ENCODE peak calls at places on chromosome 20, in ten cellular contexts. H, O, M, Y, X, I, D, N, S and R are unnamed samples.

GRCh38 chr20:36792422-36792821 is 18.9 kb upstream of the DSN1 start:
- DNase-seq in H (no peak), O (no peak), M (peak), Y (peak), X (peak), I (no peak), D (peak), N (no peak), S (peak), R (peak)

GRCh38 chr20:56624786-56625681 is 4.1 kb upstream of the TFAP2C start:
- DNase-seq in H (no peak), O (no peak), M (no peak), Y (no peak), X (no peak), I (no peak), D (peak), N (no peak), S (no peak), R (no peak)

GRCh38 chr20:32067234-32067821 is 15.3 kb downstream of the HCK start:
- DNase-seq in H (no peak), O (no peak), M (peak), Y (no peak), X (peak), I (no peak), D (no peak), N (no peak), S (no peak), R (peak)

GRCh38 chr20:1171461-1172093 is 13.2 kb downstream of the TMEM74B start:
- DNase-seq in H (no peak), O (peak), M (peak), Y (peak), X (peak), I (no peak), D (peak), N (no peak), S (no peak), R (no peak)

GRCh38 chr20:23702021-23702420 is 13.2 kb upstream of the CST4 start:
- DNase-seq in H (no peak), O (no peak), M (no peak), Y (no peak), X (peak), I (no peak), D (no peak), N (no peak), S (no peak), R (no peak)

GRCh38 chr20:32247957-32248497 is 29.4 kb upstream of the KIF3B start:
- DNase-seq in H (peak), O (no peak), M (no peak), Y (no peak), X (no peak), I (no peak), D (no peak), N (no peak), S (no peak), R (no peak)

GRCh38 chr20:25223179-25223661 is 24.7 kb upstream of the PYGB start:
- DNase-seq in H (no peak), O (no peak), M (peak), Y (peak), X (peak), I (no peak), D (no peak), N (no peak), S (no peak), R (peak)

GRCh38 chr20:42740191-42740870 is 449.4 kb downstream of the PTPRT start:
- DNase-seq in H (no peak), O (no peak), M (no peak), Y (no peak), X (no peak), I (no peak), D (no peak), N (no peak), S (no peak), R (no peak)

GRCh38 chr20:62760536-62761057 is 35.7 kb upstream of the MRGBP start:
- DNase-seq in H (peak), O (no peak), M (no peak), Y (no peak), X (no peak), I (no peak), D (no peak), N (no peak), S (no peak), R (no peak)

DNA sequence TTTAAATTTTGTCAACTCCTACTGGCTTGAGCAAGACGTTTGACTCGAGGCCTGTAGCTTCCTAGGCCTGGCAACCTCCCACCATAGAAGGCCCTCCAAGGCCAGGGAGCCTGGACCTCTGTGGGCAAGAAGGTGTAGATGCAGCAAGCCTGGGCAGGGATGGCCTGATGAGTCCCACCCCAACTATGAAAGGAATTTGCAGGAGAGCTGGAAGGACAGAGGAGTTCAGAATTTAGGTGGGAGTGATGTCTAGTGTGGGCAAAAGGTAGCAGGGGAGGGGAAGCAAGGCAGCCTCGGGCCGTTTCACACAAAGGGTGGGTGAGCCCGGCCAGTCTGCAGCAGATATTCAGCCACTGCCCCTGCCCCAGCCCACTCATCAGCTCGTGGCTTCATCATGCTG is 245.2 kb downstream of the CDH26 start:
- DNase-seq in H (no peak), O (no peak), M (no peak), Y (no peak), X (no peak), I (no peak), D (no peak), N (no peak), S (no peak), R (peak)
- TF ChIP-seq CTCF in H (no peak), O (no peak), M (no peak), Y (no peak), X (no peak), I (no peak), D (no peak), N (no peak), S (no peak), R (no peak)

GRCh38 chr20:35447082-35447789 is 8.2 kb upstream of the CEP250 start:
- DNase-seq in H (peak), O (peak), M (peak), Y (peak), X (peak), I (peak), D (peak), N (peak), S (peak), R (peak)
- TF ChIP-seq CTCF in H (peak), O (peak), M (peak), Y (peak), X (peak), I (no peak), D (peak), N (peak), S (peak), R (peak)

DNA sequence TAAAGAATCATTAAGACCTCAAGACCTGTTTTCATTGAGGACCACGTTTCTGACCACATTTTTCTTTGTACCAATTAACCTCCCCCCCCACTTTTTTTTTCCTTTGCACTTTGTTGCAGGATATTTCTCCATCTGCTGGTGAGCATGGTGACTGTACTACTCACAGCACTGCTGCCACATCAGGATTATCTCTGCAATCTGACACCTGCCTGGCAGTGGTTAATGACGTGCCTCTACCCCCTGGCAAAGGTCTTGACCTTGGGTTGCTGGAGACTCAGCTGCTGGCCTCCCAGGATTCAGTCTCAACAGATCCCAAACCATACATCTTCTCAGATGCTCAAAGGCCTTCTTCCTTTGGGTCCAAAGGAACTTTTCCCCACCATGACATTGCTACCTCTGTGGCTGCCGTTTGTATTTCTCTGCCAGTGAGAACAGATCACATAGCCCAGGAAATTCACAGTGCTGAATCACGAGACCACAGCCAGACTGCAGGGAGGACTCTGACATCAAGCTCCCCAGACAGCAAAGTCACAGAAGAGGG is 46.6 kb upstream of the EDN3 start:
- DNase-seq in H (no peak), O (no peak), M (no peak), Y (no peak), X (no peak), I (no peak), D (no peak), N (peak), S (no peak), R (no peak)
- TF ChIP-seq CTCF in H (no peak), O (no peak), M (no peak), Y (no peak), X (no peak), I (no peak), D (no peak), N (no peak), S (no peak), R (no peak)

DNA sequence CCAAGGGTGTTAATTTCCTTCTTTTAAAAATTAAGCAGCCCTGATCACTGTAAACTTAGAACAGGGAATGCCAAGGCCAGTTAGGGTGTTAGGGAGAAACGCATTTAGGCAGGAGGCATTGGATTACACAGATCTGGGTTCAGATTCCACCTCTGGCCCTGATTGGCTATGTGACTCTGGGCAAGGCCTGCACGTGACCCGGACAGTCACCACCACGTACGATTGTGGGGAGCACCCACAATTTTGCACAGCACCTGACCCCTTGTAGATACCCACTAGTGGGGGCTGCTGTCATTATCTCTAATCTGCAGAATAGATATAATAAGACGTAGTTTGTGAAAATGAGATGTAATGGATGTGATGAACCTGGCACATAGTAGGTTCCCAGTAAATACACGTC is 59.5 kb upstream of the ZNFX1 start:
- DNase-seq in H (no peak), O (no peak), M (no peak), Y (no peak), X (no peak), I (no peak), D (no peak), N (no peak), S (no peak), R (no peak)
- TF ChIP-seq CTCF in H (no peak), O (no peak), M (no peak), Y (no peak), X (no peak), I (no peak), D (no peak), N (no peak), S (no peak), R (no peak)

GRCh38 chr20:47790032-47790965 is 5.0 kb upstream of the SULF2 start:
- DNase-seq in H (peak), O (no peak), M (peak), Y (no peak), X (peak), I (no peak), D (no peak), N (no peak), S (no peak), R (no peak)
- TF ChIP-seq CTCF in H (no peak), O (no peak), M (no peak), Y (no peak), X (no peak), I (no peak), D (no peak), N (no peak), S (no peak), R (no peak)